ENCODE peak calls at places on chromosomes 1 and 21, in seven cellular contexts. L is activated T-helper 9 cell treated with anti-CD3 and anti-CD28 coated beads, Interleukin-2, amount 50 U/mL, for 16 hours; A is tibial nerve; N is fibroblast of mammary gland; T is left ventricle myocardium inferior; P is DMS79 treated with DMSO at 0.1 percent for 48 hours; U is GM03348. H is an unnamed sample.

GRCh38 chr1:45499415-45499769 is 481 bp downstream of the CCDC163 start:
- DNase-seq in L (no peak), A (no peak), N (no peak), T (no peak), P (peak), U (no peak), H (no peak)

GRCh38 chr1:229848762-229849677 is 218.0 kb upstream of the GALNT2 start:
- DNase-seq in L (no peak), A (no peak), N (peak), T (no peak), P (peak), U (peak), H (no peak)

GRCh38 chr1:5770981-5771765 is 221.1 kb downstream of the NPHP4 start:
- DNase-seq in L (no peak), A (no peak), N (no peak), T (no peak), P (peak), U (no peak), H (no peak)

GRCh38 chr1:41802532-41803501 is 115.9 kb downstream of the HIVEP3 start:
- DNase-seq in L (no peak), A (peak), N (no peak), T (peak), P (no peak), U (peak), H (peak)

GRCh38 chr1:37808369-37809319 is 636 bp upstream of the YRDC start:
- DNase-seq in L (peak), A (no peak), N (peak), T (peak), P (peak), U (peak), H (peak)

GRCh38 chr1:24641646-24642151 is 1.4 kb upstream of the SRRM1 start:
- DNase-seq in L (no peak), A (no peak), N (peak), T (peak), P (peak), U (peak), H (peak)

GRCh38 chr1:36913016-36913415 is 121.3 kb downstream of the GRIK3 start:
- DNase-seq in L (no peak), A (no peak), N (no peak), T (no peak), P (no peak), U (no peak), H (peak)

GRCh38 chr1:93814059-93814794 is 64.8 kb downstream of the DNTTIP2 start:
- DNase-seq in L (peak), A (peak), N (peak), T (no peak), P (peak), U (peak), H (peak)

GRCh38 chr1:247812637-247813036 is 11.3 kb downstream of the OR14A16 start:
- DNase-seq in L (no peak), A (no peak), N (no peak), T (no peak), P (no peak), U (no peak), H (no peak)

GRCh38 chr1:206839857-206840256 is 25.6 kb upstream of the IL20 start:
- DNase-seq in L (no peak), A (no peak), N (peak), T (no peak), P (no peak), U (peak), H (no peak)

GRCh38 chr1:62188111-62188510 is 6.5 kb upstream of the L1TD1 start:
- DNase-seq in L (no peak), A (no peak), N (no peak), T (no peak), P (no peak), U (no peak), H (no peak)

GRCh38 chr1:184152502-184152901 is 101.0 kb downstream of the TSEN15 start:
- DNase-seq in L (no peak), A (no peak), N (peak), T (peak), P (no peak), U (peak), H (no peak)

GRCh38 chr1:41657679-41658078 is 173.2 kb upstream of the EDN2 start:
- DNase-seq in L (no peak), A (no peak), N (no peak), T (no peak), P (no peak), U (no peak), H (no peak)

GRCh38 chr1:242425232-242425631 is 99.3 kb downstream of the PLD5 start:
- DNase-seq in L (no peak), A (no peak), N (peak), T (no peak), P (no peak), U (no peak), H (no peak)

GRCh38 chr21:35428489-35428888 is 379.4 kb upstream of the RUNX1 start:
- DNase-seq in L (no peak), A (peak), N (peak), T (peak), P (no peak), U (peak), H (peak)

GRCh38 chr1:75471245-75471644 is 139.7 kb downstream of the SLC44A5 start:
- DNase-seq in L (no peak), A (no peak), N (no peak), T (no peak), P (no peak), U (no peak), H (no peak)

GRCh38 chr1:8097077-8097799 is 71.1 kb upstream of the ERRFI1 start:
- DNase-seq in L (no peak), A (no peak), N (peak), T (no peak), P (peak), U (peak), H (no peak)

GRCh38 chr1:231629132-231629531 is 2.5 kb downstream of the DISC1 start:
- DNase-seq in L (no peak), A (peak), N (no peak), T (peak), P (no peak), U (no peak), H (no peak)

GRCh38 chr1:239353536-239353935 is 32.8 kb upstream of the CHRM3 start:
- DNase-seq in L (no peak), A (no peak), N (no peak), T (no peak), P (no peak), U (no peak), H (no peak)

GRCh38 chr1:154499446-154499845 is 2.6 kb upstream of the TDRD10 start:
- DNase-seq in L (no peak), A (no peak), N (no peak), T (no peak), P (no peak), U (no peak), H (no peak)

GRCh38 chr1:60281360-60281932 is 207.9 kb upstream of the C1orf87 start:
- DNase-seq in L (no peak), A (peak), N (peak), T (peak), P (no peak), U (peak), H (peak)

GRCh38 chr1:246454655-246455054 is 52.4 kb downstream of the SMYD3 start:
- DNase-seq in L (no peak), A (no peak), N (no peak), T (no peak), P (no peak), U (peak), H (no peak)

GRCh38 chr1:167721617-167722151 is at the start of gene MPZL1:
- DNase-seq in L (peak), A (peak), N (peak), T (peak), P (peak), U (peak), H (peak)

GRCh38 chr21:45530423-45531113 is 11.7 kb downstream of the SLC19A1 start:
- DNase-seq in L (no peak), A (no peak), N (no peak), T (peak), P (no peak), U (no peak), H (no peak)

GRCh38 chr21:31184462-31184861 is 146.2 kb upstream of the KRTAP19-8 start:
- DNase-seq in L (peak), A (no peak), N (no peak), T (no peak), P (no peak), U (no peak), H (no peak)

GRCh38 chr1:15350551-15351200 is 59.0 kb upstream of the EFHD2 start:
- DNase-seq in L (no peak), A (no peak), N (no peak), T (no peak), P (no peak), U (no peak), H (no peak)

GRCh38 chr21:46625759-46626158 is 9.7 kb upstream of the PRMT2 start:
- DNase-seq in L (no peak), A (no peak), N (no peak), T (no peak), P (no peak), U (no peak), H (no peak)

GRCh38 chr1:156804572-156805243 is 11.9 kb downstream of the SH2D2A start:
- DNase-seq in L (no peak), A (no peak), N (peak), T (no peak), P (peak), U (no peak), H (no peak)

GRCh38 chr1:211356723-211357418 is 30.2 kb downstream of the TRAF5 start:
- DNase-seq in L (no peak), A (no peak), N (peak), T (no peak), P (no peak), U (peak), H (no peak)

GRCh38 chr1:59178803-59179202 is 118.1 kb upstream of the FGGY start:
- DNase-seq in L (no peak), A (peak), N (no peak), T (peak), P (no peak), U (no peak), H (no peak)